ENCODE peak calls at places on chromosomes 1 and 21, in seven cellular contexts. J is Panc1, H is ascending aorta, L is cardiac fibroblast, W is GM23338, M is AG04450, S is astrocyte of the spinal cord. C is an unnamed sample.

GRCh38 chr1:55938376-55938850 is 641.0 kb downstream of the PLPP3 start:
- DNase-seq in J (no peak), H (no peak), L (no peak), W (no peak), M (no peak), S (no peak), C (no peak)

GRCh38 chr1:172144445-172145060 is 275.9 kb upstream of the C1orf105 start:
- DNase-seq in J (no peak), H (peak), L (peak), W (no peak), M (peak), S (peak), C (peak)

GRCh38 chr1:227712648-227713047 is 22.5 kb downstream of the JMJD4 start:
- DNase-seq in J (no peak), H (no peak), L (no peak), W (no peak), M (no peak), S (no peak), C (no peak)

GRCh38 chr1:203797948-203798347 is 2.5 kb downstream of the ZBED6 start:
- DNase-seq in J (no peak), H (no peak), L (no peak), W (no peak), M (no peak), S (no peak), C (peak)

GRCh38 chr1:200168926-200169325 is 141.4 kb downstream of the NR5A2 start:
- DNase-seq in J (no peak), H (no peak), L (no peak), W (no peak), M (no peak), S (no peak), C (no peak)

GRCh38 chr1:214108097-214108446 is 120.3 kb downstream of the PROX1 start:
- DNase-seq in J (no peak), H (no peak), L (no peak), W (peak), M (no peak), S (no peak), C (no peak)

GRCh38 chr1:22673486-22674409 is 20.7 kb downstream of the C1QB start:
- DNase-seq in J (peak), H (no peak), L (peak), W (peak), M (peak), S (peak), C (peak)

GRCh38 chr1:185448591-185449186 is 131.6 kb upstream of the IVNS1ABP start:
- DNase-seq in J (no peak), H (no peak), L (no peak), W (no peak), M (no peak), S (peak), C (peak)

GRCh38 chr1:54490361-54491248 is 57.4 kb upstream of the ACOT11 start:
- DNase-seq in J (no peak), H (no peak), L (no peak), W (peak), M (no peak), S (no peak), C (no peak)

GRCh38 chr1:231064418-231064817 is 24.4 kb upstream of the FAM89A start:
- DNase-seq in J (no peak), H (no peak), L (no peak), W (no peak), M (no peak), S (no peak), C (no peak)

GRCh38 chr1:162233937-162234336 is 142.7 kb downstream of the SPATA46 start:
- DNase-seq in J (no peak), H (no peak), L (no peak), W (no peak), M (no peak), S (no peak), C (no peak)

GRCh38 chr1:60904079-60904852 is 178.1 kb upstream of the NFIA start:
- DNase-seq in J (no peak), H (peak), L (peak), W (no peak), M (no peak), S (peak), C (no peak)

GRCh38 chr1:203796223-203796747 is 862 bp downstream of the ZBED6 start:
- DNase-seq in J (no peak), H (peak), L (peak), W (peak), M (no peak), S (peak), C (peak)

GRCh38 chr1:46342084-46342656 is 1.6 kb downstream of the NSUN4 start:
- DNase-seq in J (no peak), H (no peak), L (peak), W (peak), M (no peak), S (peak), C (peak)

GRCh38 chr1:119595606-119596005 is 52.5 kb downstream of the ZNF697 start:
- DNase-seq in J (no peak), H (no peak), L (no peak), W (no peak), M (no peak), S (no peak), C (no peak)

GRCh38 chr1:118918230-118918939 is 69.8 kb downstream of the TBX15 start:
- DNase-seq in J (no peak), H (no peak), L (no peak), W (no peak), M (no peak), S (no peak), C (no peak)

GRCh38 chr1:16129316-16129715 is 26.6 kb downstream of the EPHA2 start:
- DNase-seq in J (no peak), H (no peak), L (no peak), W (no peak), M (no peak), S (no peak), C (no peak)

GRCh38 chr1:83905315-83905907 is 93.5 kb downstream of the TTLL7 start:
- DNase-seq in J (peak), H (no peak), L (peak), W (peak), M (no peak), S (peak), C (peak)

GRCh38 chr1:65372557-65372956 is 47.9 kb upstream of the LEPR start:
- DNase-seq in J (no peak), H (no peak), L (peak), W (no peak), M (no peak), S (peak), C (no peak)

GRCh38 chr1:30191154-30191702 is 532.2 kb downstream of the MATN1 start:
- DNase-seq in J (no peak), H (peak), L (peak), W (peak), M (no peak), S (peak), C (peak)

GRCh38 chr1:32247452-32247851 is 430 bp downstream of the FAM167B start:
- DNase-seq in J (no peak), H (no peak), L (no peak), W (no peak), M (no peak), S (no peak), C (no peak)

GRCh38 chr21:34017127-34017961 is 56.0 kb upstream of the MRPS6 start:
- DNase-seq in J (no peak), H (no peak), L (peak), W (no peak), M (no peak), S (no peak), C (peak)

GRCh38 chr1:24996983-24997893 is 67.2 kb upstream of the RUNX3 start:
- DNase-seq in J (no peak), H (no peak), L (no peak), W (no peak), M (no peak), S (no peak), C (no peak)

GRCh38 chr1:154536570-154536969 is 21.9 kb downstream of the UBE2Q1 start:
- DNase-seq in J (no peak), H (no peak), L (no peak), W (no peak), M (no peak), S (no peak), C (no peak)

GRCh38 chr1:216422821-216423529 is at the start of gene USH2A:
- DNase-seq in J (no peak), H (no peak), L (no peak), W (peak), M (no peak), S (no peak), C (no peak)

GRCh38 chr1:36731226-36732037 is 248.7 kb upstream of the CSF3R start:
- DNase-seq in J (no peak), H (peak), L (no peak), W (peak), M (no peak), S (no peak), C (no peak)

GRCh38 chr1:209583408-209583807 is at the start of gene CAMK1G:
- DNase-seq in J (no peak), H (no peak), L (peak), W (peak), M (peak), S (peak), C (peak)
- H3K4me3 ChIP-seq in J (no peak), H (no peak), L (no peak), W (peak), M (peak), S (peak), C (peak)

GRCh38 chr1:164774413-164774812 is 215.4 kb downstream of the PBX1 start:
- DNase-seq in J (no peak), H (no peak), L (no peak), W (no peak), M (no peak), S (no peak), C (no peak)
- TF ChIP-seq CTCF in J (peak), H (no peak), L (no peak), W (peak), M (peak), S (peak), C (no peak)

DNA sequence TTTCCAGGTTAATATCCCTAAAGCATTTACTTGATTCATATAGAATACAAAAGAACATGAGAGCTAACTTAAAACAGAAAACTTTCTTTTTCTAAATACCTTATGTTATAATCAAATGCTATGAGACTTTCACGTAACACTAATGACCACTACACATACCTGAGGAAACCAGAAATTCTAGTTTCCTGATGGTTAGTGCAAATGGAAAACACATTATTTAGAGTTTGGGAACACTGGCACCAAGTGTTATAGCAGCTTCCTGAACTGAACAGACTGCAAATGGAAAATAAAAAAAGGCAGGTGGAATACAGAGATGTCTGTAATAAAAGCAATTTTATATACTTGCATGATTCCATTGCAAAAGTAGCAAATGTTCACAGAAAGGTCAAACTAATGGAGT is 15.5 kb downstream of the PAXBP1 start:
- DNase-seq in J (no peak), H (no peak), L (no peak), W (no peak), M (no peak), S (no peak), C (no peak)
- H3K4me3 ChIP-seq in J (no peak), H (no peak), L (no peak), W (no peak), M (no peak), S (no peak), C (no peak)

GRCh38 chr1:6785721-6786505 is 659 bp downstream of the CAMTA1 start:
- DNase-seq in J (no peak), H (peak), L (no peak), W (peak), M (no peak), S (peak), C (peak)

GRCh38 chr1:6783956-6784559 is 1.2 kb upstream of the CAMTA1 start:
- DNase-seq in J (no peak), H (no peak), L (peak), W (peak), M (no peak), S (peak), C (peak)

GRCh38 chr1:6785318-6785712 is at the start of gene CAMTA1:
- DNase-seq in J (no peak), H (no peak), L (no peak), W (no peak), M (no peak), S (no peak), C (no peak)

GRCh38 chr1:6783221-6783620 is 2.0 kb upstream of the CAMTA1 start:
- DNase-seq in J (no peak), H (no peak), L (no peak), W (no peak), M (no peak), S (no peak), C (no peak)

DNA sequence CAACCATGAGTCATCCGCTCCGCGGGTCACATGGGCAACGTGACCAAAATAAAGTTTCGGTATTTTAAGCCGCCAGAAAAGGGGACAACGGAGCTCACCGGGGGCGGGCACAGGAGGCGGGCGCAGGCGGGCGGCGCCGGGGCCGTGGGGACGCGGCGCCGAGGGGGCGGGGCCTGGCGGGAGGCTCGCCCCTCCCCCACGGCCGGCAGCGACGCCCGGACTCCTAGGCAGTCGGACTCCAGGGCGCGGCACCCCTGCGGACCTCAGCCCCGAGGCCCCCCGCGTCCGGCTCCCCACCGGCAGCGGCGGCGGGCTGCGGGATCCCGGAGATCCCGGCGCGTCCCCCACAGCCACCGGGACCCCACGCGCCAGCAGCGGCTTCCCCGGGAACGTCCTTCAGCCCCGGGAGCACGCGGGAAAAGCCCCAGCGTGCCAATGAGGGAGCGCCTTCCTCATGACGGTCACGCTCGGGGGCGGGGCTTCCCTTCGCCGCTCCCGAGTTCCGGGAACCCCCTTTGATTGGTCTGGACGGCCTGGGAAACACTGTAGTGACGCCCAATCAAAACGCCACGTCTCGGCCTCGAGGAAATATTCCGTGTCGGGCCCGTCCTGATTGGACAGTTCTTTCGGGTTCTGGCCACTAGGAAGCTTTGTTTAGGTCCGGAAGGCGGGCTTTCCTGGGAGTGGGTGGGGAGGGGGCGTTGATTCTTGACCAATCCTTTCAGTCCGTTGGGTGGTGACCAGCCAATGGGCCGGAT is 515 bp upstream of the CAMTA1 start:
- DNase-seq in J (peak), H (peak), L (peak), W (peak), M (peak), S (peak), C (peak)
- TF ChIP-seq CTCF in J (no peak), H (no peak), L (no peak), W (no peak), M (no peak), S (no peak), C (no peak)

DNA sequence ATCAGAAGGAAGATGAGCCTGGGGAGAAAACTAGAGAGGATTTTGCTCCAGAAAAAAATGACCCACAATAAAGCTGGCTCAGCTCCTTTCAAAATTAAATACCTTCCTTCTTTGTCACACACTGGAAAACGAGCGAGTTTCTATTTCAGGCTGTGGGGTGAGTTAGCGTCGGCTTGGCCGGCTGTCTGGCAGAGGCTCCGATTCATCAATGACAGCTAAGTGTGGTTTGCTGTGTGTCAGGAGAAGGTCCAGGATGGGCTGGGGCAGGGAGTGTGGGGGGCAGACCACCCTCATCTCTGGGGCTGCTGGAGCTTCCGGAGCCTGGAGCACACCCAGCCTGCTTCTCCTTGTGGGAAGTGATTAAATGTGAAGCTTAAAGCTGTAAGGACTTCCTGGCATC is 120.2 kb downstream of the ETS2 start:
- DNase-seq in J (no peak), H (peak), L (peak), W (no peak), M (peak), S (peak), C (peak)
- H3K4me3 ChIP-seq in J (peak), H (peak), L (no peak), W (no peak), M (peak), S (no peak), C (peak)

GRCh38 chr1:28505406-28506187 is at the start of gene RCC1:
- DNase-seq in J (peak), H (peak), L (peak), W (peak), M (peak), S (peak), C (peak)

GRCh38 chr1:28508435-28508754 is 2.6 kb downstream of the RCC1 start:
- DNase-seq in J (no peak), H (no peak), L (peak), W (no peak), M (no peak), S (no peak), C (no peak)

GRCh38 chr1:28507646-28508434 is 2.0 kb downstream of the RCC1 start:
- DNase-seq in J (no peak), H (no peak), L (peak), W (no peak), M (no peak), S (no peak), C (no peak)

GRCh38 chr1:28506907-28507246 is 1.0 kb downstream of the RCC1 start:
- DNase-seq in J (no peak), H (no peak), L (no peak), W (no peak), M (no peak), S (no peak), C (no peak)

DNA sequence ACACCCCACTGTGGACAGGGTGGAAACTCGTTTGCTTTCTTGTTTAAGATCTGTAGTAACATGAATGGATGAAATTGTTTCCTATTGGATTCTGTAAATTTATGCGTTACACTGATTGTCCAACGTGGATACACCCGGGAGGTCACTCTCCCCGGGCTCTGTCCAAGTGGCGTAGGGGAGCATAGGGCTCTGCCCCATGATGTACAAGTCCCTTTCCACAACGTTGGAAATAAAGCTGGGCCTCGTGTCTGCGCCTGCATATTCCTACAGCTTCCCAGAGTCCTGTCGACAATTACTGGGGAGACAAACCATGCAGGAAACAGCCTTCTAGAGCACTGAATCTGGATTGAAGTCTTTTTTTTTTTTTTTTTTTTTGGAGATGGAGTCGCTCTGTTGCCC is 1.4 kb downstream of the RCC1 start:
- DNase-seq in J (no peak), H (no peak), L (peak), W (no peak), M (no peak), S (peak), C (peak)
- TF ChIP-seq CTCF in J (no peak), H (no peak), L (no peak), W (no peak), M (no peak), S (no peak), C (no peak)

GRCh38 chr1:234980657-234981396 is 147.8 kb downstream of the TOMM20 start:
- DNase-seq in J (no peak), H (peak), L (peak), W (no peak), M (no peak), S (peak), C (peak)

GRCh38 chr1:234985007-234985370 is 143.6 kb downstream of the TOMM20 start:
- DNase-seq in J (no peak), H (no peak), L (no peak), W (no peak), M (no peak), S (no peak), C (no peak)

GRCh38 chr1:234985531-234986294 is 142.9 kb downstream of the TOMM20 start:
- DNase-seq in J (no peak), H (no peak), L (no peak), W (no peak), M (no peak), S (no peak), C (no peak)

GRCh38 chr1:234981758-234982157 is 146.9 kb downstream of the TOMM20 start:
- DNase-seq in J (no peak), H (no peak), L (no peak), W (no peak), M (no peak), S (no peak), C (no peak)

DNA sequence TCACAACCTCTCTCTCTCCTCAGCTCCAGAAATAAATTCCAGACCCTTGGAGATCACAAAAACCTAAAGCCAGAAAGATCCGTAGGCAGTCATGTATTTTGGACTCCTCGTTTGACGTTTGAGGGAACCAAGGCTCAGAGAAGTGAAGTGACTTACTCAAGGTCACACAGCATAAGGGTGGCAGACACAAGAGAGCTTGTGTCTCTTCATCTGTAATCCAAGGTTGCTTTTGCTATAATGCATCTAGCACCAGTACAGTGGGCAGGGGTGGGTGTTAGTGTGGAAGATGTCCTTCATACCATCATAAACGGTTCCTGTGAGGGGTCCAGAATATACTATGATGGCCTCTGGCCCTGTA is 145.1 kb downstream of the TOMM20 start:
- DNase-seq in J (no peak), H (no peak), L (no peak), W (no peak), M (no peak), S (no peak), C (no peak)
- H3K4me3 ChIP-seq in J (no peak), H (no peak), L (no peak), W (no peak), M (no peak), S (no peak), C (no peak)

C was measured in fibroblast of villous mesenchyme.